ENCODE peak calls at places on chromosomes 7 and 10, in five cellular contexts. A is H54, Y is A549, D is HepG2, L is stomach. V is an unnamed sample.

GRCh38 chr10:76022366-76022765 is 590.9 kb downstream of the LRMDA start:
- DNase-seq in A (no peak), Y (no peak), D (no peak), L (no peak), V (no peak)

GRCh38 chr7:27689878-27690164 is 27.1 kb upstream of the HIBADH start:
- DNase-seq in A (no peak), Y (no peak), D (no peak), L (no peak), V (no peak)

GRCh38 chr10:4519691-4520402 is 306.2 kb upstream of the AKR1E2 start:
- DNase-seq in A (no peak), Y (peak), D (no peak), L (no peak), V (no peak)

GRCh38 chr7:92799446-92800211 is 36.7 kb downstream of the CDK6 start:
- DNase-seq in A (no peak), Y (no peak), D (no peak), L (no peak), V (no peak)

GRCh38 chr7:17301491-17302101 is 3.1 kb downstream of the AHR start:
- DNase-seq in A (no peak), Y (peak), D (no peak), L (peak), V (peak)

GRCh38 chr10:125448596-125448995 is 234.4 kb downstream of the TEX36 start:
- DNase-seq in A (peak), Y (peak), D (peak), L (no peak), V (no peak)

GRCh38 chr10:24723386-24723787 is 300 bp downstream of the ARHGAP21 start:
- DNase-seq in A (no peak), Y (no peak), D (no peak), L (peak), V (peak)

GRCh38 chr7:82172896-82173295 is 270.7 kb downstream of the CACNA2D1 start:
- DNase-seq in A (no peak), Y (peak), D (no peak), L (no peak), V (no peak)

GRCh38 chr10:126270116-126270515 is 118.2 kb downstream of the ADAM12 start:
- DNase-seq in A (peak), Y (no peak), D (no peak), L (no peak), V (no peak)

GRCh38 chr10:113093188-113094113 is 143.4 kb downstream of the TCF7L2 start:
- DNase-seq in A (peak), Y (peak), D (peak), L (no peak), V (no peak)

GRCh38 chr10:4847580-4848020 is 21.6 kb downstream of the AKR1E2 start:
- DNase-seq in A (peak), Y (peak), D (no peak), L (no peak), V (no peak)

GRCh38 chr10:129161184-129161583 is 305.9 kb upstream of the MGMT start:
- DNase-seq in A (no peak), Y (no peak), D (no peak), L (no peak), V (no peak)

GRCh38 chr7:134685250-134685649 is 38.6 kb downstream of the BPGM start:
- DNase-seq in A (no peak), Y (no peak), D (no peak), L (no peak), V (no peak)

GRCh38 chr7:143906176-143906575 is 4.2 kb upstream of the TCAF1 start:
- DNase-seq in A (no peak), Y (no peak), D (peak), L (no peak), V (no peak)

GRCh38 chr7:25922296-25922695 is 229.7 kb upstream of the NFE2L3 start:
- DNase-seq in A (no peak), Y (no peak), D (no peak), L (no peak), V (no peak)

GRCh38 chr7:82249979-82250378 is 193.6 kb downstream of the CACNA2D1 start:
- DNase-seq in A (no peak), Y (no peak), D (no peak), L (no peak), V (no peak)

GRCh38 chr10:71486465-71487114 is 89.9 kb downstream of the CDH23 start:
- DNase-seq in A (peak), Y (peak), D (peak), L (peak), V (peak)

DNA sequence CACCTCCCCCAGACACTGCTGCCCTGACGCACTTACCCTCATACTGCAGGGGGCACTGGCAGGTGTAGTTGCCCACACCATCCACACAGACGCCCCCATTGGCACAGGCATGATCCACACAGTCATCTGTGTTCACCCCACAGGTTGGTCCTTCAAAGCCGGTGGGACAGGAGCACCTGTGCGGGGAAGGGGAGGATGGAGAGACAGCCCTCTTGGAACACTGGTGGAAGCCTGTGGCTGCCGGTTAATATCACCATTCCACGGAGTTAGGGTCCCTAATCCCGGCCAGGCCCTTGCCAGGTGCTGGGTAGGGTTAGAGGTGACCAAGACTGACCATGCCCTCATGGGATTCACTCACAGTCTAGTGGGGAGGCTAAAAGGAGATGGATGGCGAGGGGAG is 171.8 kb downstream of the SLIT1 start:
- DNase-seq in A (no peak), Y (no peak), D (no peak), L (no peak), V (no peak)
- TF ChIP-seq POLR2A in A (no peak), Y (no peak), D (no peak), L (no peak), V (no peak)

GRCh38 chr7:104982773-104983619 is 31.0 kb upstream of the KMT2E start:
- DNase-seq in A (no peak), Y (no peak), D (no peak), L (no peak), V (no peak)

GRCh38 chr7:104982308-104982755 is 31.7 kb upstream of the KMT2E start:
- DNase-seq in A (no peak), Y (no peak), D (no peak), L (no peak), V (no peak)

GRCh38 chr7:104984591-104985258 is 29.3 kb upstream of the KMT2E start:
- DNase-seq in A (no peak), Y (no peak), D (no peak), L (no peak), V (no peak)

GRCh38 chr7:104985259-104985617 is 28.8 kb upstream of the KMT2E start:
- DNase-seq in A (no peak), Y (no peak), D (no peak), L (no peak), V (no peak)

DNA sequence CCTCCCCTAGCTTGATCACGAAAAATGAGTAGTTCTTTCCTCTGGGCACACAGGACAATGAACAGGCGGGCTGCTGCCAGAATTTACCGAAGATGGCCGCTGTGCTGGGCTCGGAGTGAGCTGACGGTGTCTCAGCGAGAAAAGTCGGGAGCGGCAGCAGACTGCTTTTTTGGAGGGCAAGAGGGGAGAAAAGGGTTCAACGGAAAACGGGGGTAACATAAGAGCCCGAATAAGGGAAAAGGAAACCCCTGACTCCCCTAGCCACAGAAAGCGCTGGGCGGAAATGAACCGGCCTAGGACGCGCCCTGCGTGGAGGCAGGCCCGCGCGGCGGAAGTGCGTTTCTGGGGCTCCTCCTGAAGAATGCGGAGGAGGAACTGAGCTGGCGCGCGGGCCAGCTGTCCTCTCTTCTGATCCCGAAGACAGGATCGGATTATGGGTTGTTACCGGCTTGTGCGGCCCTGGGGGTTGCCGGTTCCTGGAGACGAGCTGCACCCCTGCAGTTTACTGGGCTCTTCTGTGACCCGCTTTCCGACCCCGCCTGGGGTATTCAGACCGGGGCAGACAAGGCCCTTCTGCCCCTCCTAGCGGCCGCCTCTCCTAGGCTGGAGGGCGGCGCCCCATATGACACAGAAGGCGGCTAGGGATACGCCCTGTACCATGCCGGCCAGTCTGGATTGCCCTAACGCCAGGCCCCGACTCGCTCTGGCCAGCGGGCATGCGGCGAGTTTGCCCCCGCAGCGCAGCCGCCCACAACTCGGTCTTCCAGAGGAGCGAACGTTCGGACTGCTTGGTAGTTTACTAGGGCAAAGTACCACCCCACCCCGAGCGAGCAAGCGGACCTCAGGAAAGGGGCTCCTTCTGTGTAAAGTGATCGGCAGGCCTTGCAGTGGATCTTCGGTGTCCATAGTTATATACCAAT is 30.1 kb upstream of the KMT2E start:
- DNase-seq in A (peak), Y (peak), D (peak), L (peak), V (peak)
- TF ChIP-seq POLR2A in A (peak), Y (peak), D (peak), L (no peak), V (peak)

DNA sequence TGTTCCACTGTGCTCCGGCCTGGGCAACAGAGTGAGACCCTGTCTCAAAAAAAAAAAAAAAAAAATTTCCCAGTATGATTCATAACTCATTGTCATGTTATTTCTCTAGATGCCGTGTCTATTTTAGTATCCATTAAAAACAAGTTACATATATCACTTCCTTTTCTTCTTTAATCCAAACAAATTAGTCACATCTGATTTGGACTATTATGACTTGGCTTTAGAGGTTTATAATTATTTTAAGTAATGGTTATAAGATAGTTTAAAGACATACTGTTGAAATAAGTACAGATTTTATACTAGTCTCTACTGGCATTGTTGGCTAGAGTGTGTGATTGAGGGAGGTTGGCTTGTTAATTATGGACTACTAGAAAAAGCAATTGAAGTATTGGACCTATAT is 53.3 kb downstream of the ZMYND11 start:
- DNase-seq in A (no peak), Y (no peak), D (no peak), L (no peak), V (no peak)
- TF ChIP-seq POLR2A in A (no peak), Y (no peak), D (no peak), L (no peak), V (no peak)

GRCh38 chr7:2438181-2438580 is 34.8 kb downstream of the CHST12 start:
- DNase-seq in A (no peak), Y (no peak), D (no peak), L (no peak), V (no peak)
- TF ChIP-seq POLR2A in A (no peak), Y (no peak), D (no peak), L (no peak), V (no peak)

DNA sequence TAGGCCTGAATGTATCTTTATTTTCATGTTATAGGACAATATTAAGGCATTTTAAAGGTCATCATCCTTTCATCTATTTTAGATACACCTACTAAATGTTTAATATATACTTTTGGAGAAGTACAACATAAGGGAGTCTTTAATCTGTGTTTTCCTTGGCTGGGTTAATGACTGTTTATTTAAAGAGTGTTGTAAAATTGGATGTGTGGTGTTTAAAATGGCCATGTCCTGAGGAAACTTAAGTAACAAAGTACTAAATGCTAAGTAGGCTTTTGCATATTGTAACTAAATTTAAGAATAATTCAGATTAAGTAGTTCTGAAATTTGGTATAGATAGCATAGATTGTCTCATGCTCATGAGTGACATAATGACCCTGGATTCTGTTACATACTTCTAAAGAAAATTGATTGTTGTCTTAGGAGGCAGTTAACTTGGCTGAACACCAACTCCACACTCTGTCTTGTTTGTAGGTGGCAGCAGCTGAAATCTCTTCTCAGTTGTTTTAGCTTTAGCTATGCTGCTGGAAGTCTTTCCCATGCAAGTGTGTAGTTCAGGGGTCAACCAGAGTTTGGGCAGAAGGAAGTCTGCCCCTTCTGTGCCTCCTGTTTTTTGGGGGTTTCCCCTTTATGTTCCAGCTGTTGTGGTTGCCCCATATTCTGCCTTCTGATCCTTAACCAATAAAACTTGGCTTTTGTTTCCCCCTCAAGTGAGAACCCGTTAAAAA is 29.2 kb downstream of the DLD start:
- DNase-seq in A (no peak), Y (no peak), D (no peak), L (no peak), V (no peak)
- TF ChIP-seq POLR2A in A (no peak), Y (no peak), D (no peak), L (no peak), V (no peak)